ENCODE peak calls at places on chromosome 14, in seven cellular contexts. O, R, D, G, Q, U and N are unnamed samples.

GRCh38 chr14:40436551-40436950 is 1004.3 kb upstream of the FBXO33 start:
- DNase-seq in O (no peak), R (no peak), D (no peak), G (no peak), Q (no peak), U (no peak), N (no peak)

GRCh38 chr14:102929349-102930137 is 7.1 kb downstream of the AMN start:
- DNase-seq in O (no peak), R (no peak), D (no peak), G (no peak), Q (no peak), U (no peak), N (no peak)

GRCh38 chr14:94143239-94143638 is 13.8 kb upstream of the IFI27L2 start:
- DNase-seq in O (no peak), R (no peak), D (no peak), G (no peak), Q (no peak), U (no peak), N (no peak)

GRCh38 chr14:54294802-54295201 is 102.0 kb upstream of the CDKN3 start:
- DNase-seq in O (no peak), R (no peak), D (no peak), G (no peak), Q (no peak), U (no peak), N (no peak)

GRCh38 chr14:99246536-99247083 is 25.4 kb downstream of the BCL11B start:
- DNase-seq in O (no peak), R (no peak), D (no peak), G (no peak), Q (no peak), U (no peak), N (no peak)

GRCh38 chr14:23910081-23910875 is 43.3 kb upstream of the DHRS4 start:
- DNase-seq in O (no peak), R (peak), D (peak), G (peak), Q (peak), U (no peak), N (no peak)

GRCh38 chr14:51439896-51440295 is 199.8 kb downstream of the TMX1 start:
- DNase-seq in O (no peak), R (no peak), D (no peak), G (no peak), Q (no peak), U (no peak), N (no peak)

GRCh38 chr14:104930526-104931322 is 6.0 kb downstream of the PLD4 start:
- DNase-seq in O (peak), R (no peak), D (no peak), G (no peak), Q (no peak), U (no peak), N (no peak)

GRCh38 chr14:56219666-56220413 is 101.6 kb downstream of the PELI2 start:
- DNase-seq in O (no peak), R (no peak), D (no peak), G (no peak), Q (peak), U (no peak), N (no peak)

GRCh38 chr14:62824086-62824485 is 221.2 kb downstream of the KCNH5 start:
- DNase-seq in O (no peak), R (no peak), D (no peak), G (peak), Q (no peak), U (no peak), N (no peak)

GRCh38 chr14:100192250-100192671 is 32.8 kb upstream of the DEGS2 start:
- DNase-seq in O (peak), R (no peak), D (peak), G (no peak), Q (no peak), U (peak), N (no peak)

DNA sequence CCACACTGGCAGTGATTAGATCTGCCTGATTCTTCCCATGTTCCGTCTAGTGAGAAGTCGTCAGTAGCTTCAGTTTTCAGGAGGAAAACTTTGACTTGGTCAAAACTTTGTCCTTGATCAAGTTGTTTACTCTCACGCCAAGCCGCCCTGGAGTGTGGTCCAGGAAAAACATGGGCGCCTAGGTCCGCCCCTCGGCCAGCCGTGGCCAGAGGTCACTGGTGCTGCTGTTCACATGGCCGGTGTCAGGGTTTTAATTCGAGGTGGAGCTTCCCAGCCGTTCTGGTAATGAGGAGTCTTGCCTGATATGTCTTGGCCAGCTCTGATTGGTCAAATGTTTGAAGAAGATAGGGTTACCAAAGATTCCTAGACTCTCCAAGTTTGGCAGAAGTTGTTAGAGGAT is 71.5 kb downstream of the PPP2R5C start:
- DNase-seq in O (no peak), R (no peak), D (no peak), G (no peak), Q (no peak), U (no peak), N (no peak)
- TF ChIP-seq CTCF in O (no peak), R (no peak), D (no peak), G (no peak), Q (no peak), U (no peak), N (no peak)

GRCh38 chr14:31445703-31446102 is 11.6 kb downstream of the DTD2 start:
- DNase-seq in O (no peak), R (no peak), D (no peak), G (no peak), Q (no peak), U (no peak), N (no peak)
- TF ChIP-seq CTCF in O (no peak), R (no peak), D (no peak), G (no peak), Q (no peak), U (no peak), N (no peak)

GRCh38 chr14:29710015-29710414 is 217.6 kb downstream of the PRKD1 start:
- DNase-seq in O (no peak), R (no peak), D (no peak), G (peak), Q (peak), U (no peak), N (no peak)
- TF ChIP-seq CTCF in O (peak), R (peak), D (peak), G (peak), Q (peak), U (peak), N (no peak)

GRCh38 chr14:58072288-58073071 is 79.5 kb downstream of the ARMH4 start:
- DNase-seq in O (no peak), R (peak), D (peak), G (peak), Q (peak), U (peak), N (no peak)
- TF ChIP-seq CTCF in O (peak), R (peak), D (peak), G (peak), Q (peak), U (peak), N (no peak)

DNA sequence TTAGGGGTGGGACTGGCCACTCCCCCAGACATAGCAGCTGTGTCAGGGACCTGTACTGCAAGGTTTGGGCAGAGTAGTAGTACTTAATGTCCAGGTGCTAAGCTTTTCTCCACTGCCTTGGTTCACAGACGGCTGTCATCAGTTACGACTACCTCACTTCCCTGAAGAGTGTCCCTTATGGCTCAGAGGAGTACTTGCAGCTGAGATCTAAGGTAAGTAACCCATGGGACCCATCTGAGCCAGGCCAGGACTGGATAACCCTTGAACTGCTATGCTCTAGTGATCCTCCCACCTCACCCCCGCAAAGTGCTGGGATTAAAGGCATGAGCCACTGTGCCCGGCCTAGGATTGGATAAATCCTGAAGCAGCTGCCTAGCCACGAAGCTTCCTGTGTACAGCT is 22.4 kb downstream of the ADCK1 start:
- DNase-seq in O (no peak), R (no peak), D (no peak), G (no peak), Q (no peak), U (no peak), N (no peak)
- TF ChIP-seq CTCF in O (no peak), R (no peak), D (no peak), G (no peak), Q (no peak), U (no peak), N (no peak)